ENCODE peak calls at places on chromosomes 1 and 21, in four cellular contexts. One of them, this sample, is unnamed.

GRCh38 chr1:207514890-207515289 is 18.9 kb downstream of the CR1 start:
- DNase-seq in H9: no peak
- DNase-seq in mesenchymal stem cell: no peak
- DNase-seq in H1: no peak
- DNase-seq in this sample: no peak

GRCh38 chr1:193654951-193655705 is 468.7 kb upstream of the B3GALT2 start:
- DNase-seq in H9: no peak
- DNase-seq in mesenchymal stem cell: no peak
- DNase-seq in H1: no peak
- DNase-seq in this sample: no peak

GRCh38 chr1:21335088-21335678 is 44.9 kb upstream of the ECE1 start:
- DNase-seq in H9: no peak
- DNase-seq in mesenchymal stem cell: no peak
- DNase-seq in H1: no peak
- DNase-seq in this sample: no peak

GRCh38 chr1:85992756-85993155 is 163.8 kb downstream of the COL24A1 start:
- DNase-seq in H9: no peak
- DNase-seq in mesenchymal stem cell: peak; percentile 16
- DNase-seq in H1: no peak
- DNase-seq in this sample: no peak

GRCh38 chr1:204221271-204221670 is 7.5 kb upstream of the GOLT1A start:
- DNase-seq in H9: no peak
- DNase-seq in mesenchymal stem cell: no peak
- DNase-seq in H1: no peak
- DNase-seq in this sample: no peak

GRCh38 chr1:6612641-6613360 is 730 bp upstream of the PHF13 start:
- DNase-seq in H9: no peak
- DNase-seq in mesenchymal stem cell: peak; percentile 71
- DNase-seq in H1: no peak
- DNase-seq in this sample: no peak

GRCh38 chr1:198631292-198631691 is 7.5 kb upstream of the PTPRC start:
- DNase-seq in H9: no peak
- DNase-seq in mesenchymal stem cell: no peak
- DNase-seq in H1: no peak
- DNase-seq in this sample: no peak

GRCh38 chr21:28215214-28215954 is 777.3 kb downstream of the LTN1 start:
- DNase-seq in H9: no peak
- DNase-seq in mesenchymal stem cell: peak; percentile 35
- DNase-seq in H1: no peak
- DNase-seq in this sample: no peak

GRCh38 chr1:199546323-199546722 is 481.2 kb upstream of the NR5A2 start:
- DNase-seq in H9: no peak
- DNase-seq in mesenchymal stem cell: no peak
- DNase-seq in H1: no peak
- DNase-seq in this sample: no peak

GRCh38 chr1:996851-997727 is 2.8 kb downstream of the HES4 start:
- DNase-seq in H9: peak; percentile 37
- DNase-seq in mesenchymal stem cell: peak; percentile 62
- DNase-seq in H1: no peak
- DNase-seq in this sample: no peak

GRCh38 chr1:48611841-48612240 is 139.8 kb upstream of the SPATA6 start:
- DNase-seq in H9: no peak
- DNase-seq in mesenchymal stem cell: no peak
- DNase-seq in H1: no peak
- DNase-seq in this sample: no peak

GRCh38 chr1:237261198-237261597 is 219.2 kb downstream of the RYR2 start:
- DNase-seq in H9: no peak
- DNase-seq in mesenchymal stem cell: no peak
- DNase-seq in H1: no peak
- DNase-seq in this sample: no peak

DNA sequence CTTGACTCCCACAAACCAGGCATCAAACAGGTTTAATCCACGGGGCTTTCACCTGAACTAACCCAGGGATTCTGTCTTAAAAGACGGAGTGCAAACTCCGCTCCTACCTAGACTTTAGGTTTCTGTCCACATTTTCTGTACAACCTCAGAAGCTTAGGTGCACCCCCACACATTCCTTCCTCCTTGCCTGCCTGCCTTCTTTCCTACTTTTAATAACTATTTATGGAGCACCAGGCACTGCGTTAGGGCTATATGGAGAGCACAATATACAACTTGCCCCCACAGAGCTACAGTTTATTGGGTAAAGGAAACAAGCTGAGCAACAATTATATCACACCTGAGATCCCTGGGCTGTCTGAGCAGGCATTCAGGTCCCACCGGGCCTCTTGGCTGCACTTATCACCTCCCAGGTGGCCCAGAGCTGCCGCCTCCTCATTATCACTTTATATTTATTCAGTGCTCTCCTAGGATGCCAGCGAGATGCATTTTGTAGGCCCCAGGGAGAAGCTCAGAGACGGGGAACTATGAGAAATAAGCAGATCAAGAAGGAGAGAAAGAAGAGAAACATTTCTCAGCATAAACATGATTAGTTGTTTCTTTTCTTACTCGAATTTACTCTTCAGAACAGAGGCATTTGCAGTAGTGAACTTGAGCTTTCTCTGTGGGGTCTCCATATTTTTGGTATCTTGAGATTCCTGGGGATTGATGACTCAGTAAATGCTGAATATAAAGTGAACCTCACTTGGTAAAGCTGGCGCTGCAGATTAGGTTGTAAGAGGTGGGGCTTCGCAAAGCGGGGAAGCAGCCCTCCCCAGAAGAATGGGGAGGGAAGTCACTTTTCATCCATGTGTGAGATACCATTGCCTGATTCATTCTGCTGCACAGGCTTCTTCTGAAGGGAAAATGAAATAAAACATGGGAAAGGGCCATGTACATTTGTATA is 63.9 kb downstream of the DNTTIP2 start:
- DNase-seq in H9: no peak
- DNase-seq in mesenchymal stem cell: peak; percentile 33
- DNase-seq in H1: no peak
- DNase-seq in this sample: no peak
- H2BK15ac ChIP-seq in H9: no peak overlapping the region
- H2BK15ac ChIP-seq in mesenchymal stem cell: peak overlapping the region; percentile 54
- H2BK15ac ChIP-seq in H1: peak overlapping the region; percentile 33
- H2BK15ac ChIP-seq in this sample: no peak overlapping the region

GRCh38 chr1:170145691-170146676 is at the start of gene NTMT2:
- DNase-seq in H9: peak; percentile 78
- DNase-seq in mesenchymal stem cell: no peak
- DNase-seq in H1: peak; percentile 83
- DNase-seq in this sample: peak; percentile 42
- H2BK12ac ChIP-seq in H9: no peak within 1 kb of the TSS
- H2BK12ac ChIP-seq in mesenchymal stem cell: no peak within 1 kb of the TSS
- H2BK12ac ChIP-seq in H1: no peak within 1 kb of the TSS
- H2BK12ac ChIP-seq in this sample: no peak within 1 kb of the TSS

GRCh38 chr1:17212009-17212408 is 7.1 kb downstream of the PADI1 start:
- DNase-seq in H9: no peak
- DNase-seq in mesenchymal stem cell: no peak
- DNase-seq in H1: no peak
- DNase-seq in this sample: no peak

GRCh38 chr1:17208546-17208945 is 3.6 kb downstream of the PADI1 start:
- DNase-seq in H9: no peak
- DNase-seq in mesenchymal stem cell: no peak
- DNase-seq in H1: no peak
- DNase-seq in this sample: no peak

GRCh38 chr1:17211377-17211776 is 6.4 kb downstream of the PADI1 start:
- DNase-seq in H9: no peak
- DNase-seq in mesenchymal stem cell: no peak
- DNase-seq in H1: no peak
- DNase-seq in this sample: no peak

GRCh38 chr1:17209446-17209845 is 4.5 kb downstream of the PADI1 start:
- DNase-seq in H9: no peak
- DNase-seq in mesenchymal stem cell: no peak
- DNase-seq in H1: no peak
- DNase-seq in this sample: no peak

DNA sequence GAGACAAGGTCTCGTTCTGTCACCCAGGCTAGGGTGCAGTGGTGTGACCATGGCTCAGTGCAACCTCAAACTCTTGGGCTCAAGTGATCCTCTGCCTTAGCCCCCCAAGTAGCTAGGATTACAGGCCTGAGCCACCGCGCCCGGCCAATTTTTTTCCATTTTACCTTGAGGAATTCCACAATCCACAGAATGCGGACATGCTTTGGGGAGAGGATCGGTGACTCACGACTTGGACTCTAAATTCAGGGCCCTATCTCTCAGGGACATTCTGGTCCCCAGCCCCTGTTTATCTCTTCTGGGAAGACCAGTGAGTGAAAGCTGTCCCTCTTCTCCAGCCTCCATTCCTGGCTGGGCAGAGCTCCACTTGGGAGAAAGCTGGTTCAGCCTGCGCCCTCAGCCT is 5.2 kb downstream of the PADI1 start:
- DNase-seq in H9: no peak
- DNase-seq in mesenchymal stem cell: no peak
- DNase-seq in H1: no peak
- DNase-seq in this sample: no peak
- H2BK15ac ChIP-seq in H9: no peak overlapping the region
- H2BK15ac ChIP-seq in mesenchymal stem cell: no peak overlapping the region
- H2BK15ac ChIP-seq in H1: no peak overlapping the region
- H2BK15ac ChIP-seq in this sample: no peak overlapping the region

GRCh38 chr21:15966216-15966615 is 236.4 kb downstream of the USP25 start:
- DNase-seq in H9: no peak
- DNase-seq in mesenchymal stem cell: peak; percentile 8
- DNase-seq in H1: no peak
- DNase-seq in this sample: no peak

GRCh38 chr21:15964181-15964855 is 234.5 kb downstream of the USP25 start:
- DNase-seq in H9: no peak
- DNase-seq in mesenchymal stem cell: no peak
- DNase-seq in H1: no peak
- DNase-seq in this sample: no peak

GRCh38 chr21:15968911-15969310 is 239.1 kb downstream of the USP25 start:
- DNase-seq in H9: no peak
- DNase-seq in mesenchymal stem cell: no peak
- DNase-seq in H1: no peak
- DNase-seq in this sample: no peak

GRCh38 chr21:15966651-15967050 is 236.9 kb downstream of the USP25 start:
- DNase-seq in H9: no peak
- DNase-seq in mesenchymal stem cell: no peak
- DNase-seq in H1: no peak
- DNase-seq in this sample: no peak

GRCh38 chr21:15967661-15968060 is 237.9 kb downstream of the USP25 start:
- DNase-seq in H9: no peak
- DNase-seq in mesenchymal stem cell: peak; percentile 10
- DNase-seq in H1: no peak
- DNase-seq in this sample: no peak
- H2BK12ac ChIP-seq in H9: no peak overlapping the region
- H2BK12ac ChIP-seq in mesenchymal stem cell: no peak overlapping the region
- H2BK12ac ChIP-seq in H1: no peak overlapping the region
- H2BK12ac ChIP-seq in this sample: no peak overlapping the region

DNA sequence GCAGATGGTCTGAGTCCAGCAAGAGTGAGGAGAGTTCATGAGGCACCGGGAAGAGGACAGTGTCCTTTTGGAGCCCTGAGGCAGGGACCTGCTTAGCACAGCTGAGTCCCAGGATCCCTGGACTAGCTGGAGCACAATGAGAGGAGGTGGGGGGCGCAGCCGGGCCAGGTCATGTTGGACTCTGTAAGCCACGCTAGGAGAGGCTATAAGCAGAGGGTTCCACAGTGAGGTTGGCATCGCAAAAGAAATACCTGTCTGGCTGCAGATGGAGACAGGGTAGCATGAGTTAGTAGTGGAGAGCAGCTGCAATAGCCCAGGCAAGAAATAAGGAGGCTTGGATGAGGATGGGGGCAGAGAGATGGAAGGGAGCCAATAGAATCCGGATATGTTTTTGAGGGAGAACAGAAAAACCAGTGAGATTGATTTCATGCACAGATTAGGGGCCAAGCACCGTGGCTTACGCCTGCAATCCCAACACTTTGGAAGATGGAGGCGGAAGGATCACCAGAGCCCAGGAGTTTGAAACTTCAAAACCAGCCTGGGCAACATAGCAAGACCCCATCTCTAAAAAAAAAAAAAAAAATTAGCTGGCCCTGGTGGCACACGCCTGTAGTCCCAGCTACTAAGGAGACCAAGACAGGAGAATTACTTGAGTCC is 98.2 kb downstream of the DHRS3 start:
- DNase-seq in H9: no peak
- DNase-seq in mesenchymal stem cell: no peak
- DNase-seq in H1: no peak
- DNase-seq in this sample: no peak
- H2BK15ac ChIP-seq in H9: no peak overlapping the region
- H2BK15ac ChIP-seq in mesenchymal stem cell: no peak overlapping the region
- H2BK15ac ChIP-seq in H1: no peak overlapping the region
- H2BK15ac ChIP-seq in this sample: peak overlapping the region; percentile 3